ENCODE peak calls at places on chromosome 16, in four cellular contexts. O is IMR-90, P is mesendoderm, Q is H9. I is an unnamed sample.

GRCh38 chr16:67155305-67156145 is 4.2 kb downstream of the TRADD start:
- DNase-seq in P (peak), O (peak), Q (peak), I (peak)

GRCh38 chr16:14013571-14014283 is 57.4 kb upstream of the MRTFB start:
- DNase-seq in O (peak), Q (no peak), P (peak), I (no peak)

GRCh38 chr16:83715217-83715920 is 92.4 kb upstream of the HSBP1 start:
- DNase-seq in Q (no peak), O (no peak), P (no peak), I (no peak)

GRCh38 chr16:57304169-57305061 is 19.9 kb upstream of the PLLP start:
- DNase-seq in Q (no peak), P (peak), O (peak), I (no peak)

GRCh38 chr16:14063618-14064581 is 7.2 kb upstream of the MRTFB start:
- DNase-seq in Q (no peak), P (no peak), O (no peak), I (no peak)

GRCh38 chr16:76293980-76294690 is 16.9 kb downstream of the CNTNAP4 start:
- DNase-seq in P (no peak), O (no peak), Q (no peak), I (no peak)

GRCh38 chr16:81478876-81479496 is 34.4 kb downstream of the CMIP start:
- DNase-seq in Q (no peak), O (no peak), P (no peak), I (no peak)

GRCh38 chr16:57900796-57901479 is 70.0 kb downstream of the CNGB1 start:
- DNase-seq in Q (no peak), O (no peak), P (no peak), I (no peak)

DNA sequence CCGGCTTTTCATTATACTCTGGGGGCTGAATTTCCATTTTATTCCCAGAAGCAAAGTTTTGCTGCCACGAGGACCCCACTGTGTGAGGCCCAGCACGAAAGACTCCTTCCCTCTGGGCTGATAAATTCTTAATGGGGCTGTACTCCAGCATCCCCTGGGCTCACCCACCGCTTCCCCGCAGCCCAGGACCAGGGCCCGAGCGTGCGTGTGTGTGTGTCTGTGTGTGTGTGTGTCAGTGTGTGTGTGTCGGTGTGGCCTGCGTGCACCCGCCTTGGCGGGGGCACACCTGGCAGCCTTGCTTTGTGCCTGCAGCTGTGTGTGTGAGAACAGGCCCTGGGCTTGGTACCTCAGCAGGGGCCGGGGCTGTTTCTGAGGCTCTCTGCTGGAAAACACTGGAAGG is 102.9 kb upstream of the GSE1 start:
- DNase-seq in O (no peak), Q (no peak), P (no peak), I (no peak)
- H3K56ac ChIP-seq in O (no peak), Q (no peak), P (no peak), I (no peak)

GRCh38 chr16:8866884-8867482 is 1.8 kb downstream of the CARHSP1 start:
- DNase-seq in Q (no peak), P (no peak), O (no peak), I (no peak)

GRCh38 chr16:8864480-8864879 is 4.3 kb downstream of the CARHSP1 start:
- DNase-seq in P (peak), O (no peak), Q (no peak), I (no peak)

GRCh38 chr16:8863594-8864424 is 5.0 kb downstream of the CARHSP1 start:
- DNase-seq in O (no peak), P (peak), Q (peak), I (no peak)

GRCh38 chr16:8866118-8866883 is 2.5 kb downstream of the CARHSP1 start:
- DNase-seq in O (no peak), Q (peak), P (peak), I (peak)

GRCh38 chr16:8865145-8865882 is 3.5 kb downstream of the CARHSP1 start:
- DNase-seq in P (no peak), Q (no peak), O (no peak), I (no peak)
- H3K56ac ChIP-seq in P (peak), Q (no peak), O (no peak), I (no peak)

GRCh38 chr16:65808735-65809134 is 557.8 kb upstream of the CDH5 start:
- DNase-seq in Q (no peak), O (no peak), P (no peak), I (no peak)
- H3K56ac ChIP-seq in Q (no peak), O (no peak), P (no peak), I (no peak)

DNA sequence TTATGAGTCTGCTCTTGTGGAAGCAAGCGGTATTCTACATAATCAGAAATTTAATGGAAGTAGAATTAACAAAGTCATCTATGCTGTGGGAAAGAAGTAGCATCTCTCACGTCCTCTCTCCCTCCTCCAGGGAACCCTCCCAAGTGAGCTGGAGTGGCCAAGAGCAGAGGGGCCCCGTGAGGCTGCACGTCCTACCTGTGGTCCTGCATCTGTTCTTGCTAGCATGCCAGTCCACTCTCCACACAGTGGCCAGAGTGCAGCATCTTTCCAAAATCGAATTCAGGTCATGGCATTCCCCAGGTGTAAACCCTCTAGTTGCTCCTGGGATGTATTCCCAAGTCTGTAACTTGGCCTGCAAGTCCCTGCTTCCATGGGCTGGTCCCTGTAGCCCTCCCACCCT is 10.1 kb downstream of the KIAA0513 start:
- DNase-seq in P (no peak), Q (no peak), O (no peak), I (no peak)
- H3K56ac ChIP-seq in P (no peak), Q (no peak), O (no peak), I (no peak)

GRCh38 chr16:89420204-89420603 is 70.2 kb downstream of the ANKRD11 start:
- DNase-seq in P (no peak), O (no peak), Q (no peak), I (no peak)

GRCh38 chr16:89418352-89418751 is 72.0 kb downstream of the ANKRD11 start:
- DNase-seq in P (no peak), Q (no peak), O (no peak), I (no peak)

GRCh38 chr16:89412811-89413210 is 77.5 kb downstream of the ANKRD11 start:
- DNase-seq in Q (no peak), O (no peak), P (peak), I (no peak)

GRCh38 chr16:89413811-89414585 is 76.4 kb downstream of the ANKRD11 start:
- DNase-seq in O (no peak), Q (no peak), P (no peak), I (no peak)

DNA sequence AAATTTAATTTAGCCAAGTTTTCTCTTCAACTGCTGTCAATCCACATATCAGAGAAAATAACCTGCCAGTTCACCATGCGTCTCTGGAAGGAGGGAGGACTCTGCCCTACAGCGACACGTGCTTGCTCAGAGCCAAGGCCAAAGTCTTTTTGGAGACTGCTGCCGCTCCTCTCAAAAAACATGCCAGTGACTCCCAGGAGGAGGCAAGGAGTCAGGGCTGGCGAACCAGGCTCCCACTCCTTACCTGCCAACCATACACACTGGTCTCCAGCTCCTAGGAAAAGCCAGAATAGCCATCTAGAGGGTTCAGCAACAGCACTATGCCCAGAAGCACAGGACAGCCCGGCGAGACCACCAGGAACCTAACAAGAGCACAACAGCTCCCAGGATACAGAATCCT is 73.0 kb downstream of the ANKRD11 start:
- DNase-seq in Q (no peak), O (no peak), P (no peak), I (no peak)
- H3K56ac ChIP-seq in Q (no peak), O (no peak), P (no peak), I (no peak)

DNA sequence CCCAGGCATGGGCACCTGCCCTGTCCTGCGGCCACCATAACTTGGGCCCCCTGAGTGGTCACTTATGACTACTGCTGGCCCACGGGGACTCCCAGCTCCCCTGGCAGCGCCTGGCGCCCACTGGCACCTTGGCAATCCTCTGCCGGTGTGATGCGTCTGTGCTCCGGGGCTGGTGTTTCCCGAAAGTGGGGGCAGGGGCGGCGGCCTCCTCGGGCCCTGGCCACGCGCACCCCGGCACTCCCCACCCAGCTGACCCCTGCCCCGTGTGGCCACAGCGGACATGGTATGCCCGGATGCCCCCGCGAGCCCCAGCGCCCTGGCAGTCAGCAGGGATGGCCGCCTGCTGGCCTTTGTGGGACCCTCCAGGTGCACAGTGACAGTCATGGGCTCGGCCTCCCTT is 8.3 kb downstream of the WDR90 start:
- DNase-seq in P (no peak), Q (no peak), O (no peak), I (no peak)
- H3K56ac ChIP-seq in P (no peak), Q (no peak), O (no peak), I (no peak)